ENCODE peak calls at places on chromosomes 13 and 19, in six cellular contexts. W is mammary epithelial cell, V is brain microvascular endothelial cell, R is BJ, U is AG04449, O is A549. Z is an unnamed sample.

GRCh38 chr19:44749318-44749717 is 810 bp downstream of the BCL3 start:
- DNase-seq in U (no peak), R (no peak), W (no peak), V (no peak), O (no peak), Z (no peak)

GRCh38 chr13:113926951-113927660 is 46.8 kb downstream of the C13orf46 start:
- DNase-seq in O (no peak), V (no peak), W (no peak), U (no peak), R (no peak), Z (no peak)

GRCh38 chr13:112069727-112070300 is 2.9 kb downstream of the SOX1 start:
- DNase-seq in V (no peak), O (no peak), W (no peak), R (no peak), U (no peak), Z (no peak)

GRCh38 chr13:23658929-23659541 is 88.8 kb downstream of the TNFRSF19 start:
- DNase-seq in V (no peak), U (no peak), O (no peak), W (no peak), R (no peak), Z (no peak)

GRCh38 chr19:49475995-49476880 is 2.2 kb downstream of the FLT3LG start:
- DNase-seq in W (no peak), R (no peak), U (no peak), O (peak; percentile 82), V (no peak), Z (peak; percentile 54)

GRCh38 chr19:41328818-41329220 is 18.8 kb downstream of the CCDC97 start:
- DNase-seq in W (no peak), R (no peak), U (no peak), O (no peak), V (no peak), Z (no peak)

GRCh38 chr19:35462476-35462953 is 14.5 kb downstream of the FFAR2 start:
- DNase-seq in R (no peak), O (no peak), W (no peak), V (no peak), U (no peak), Z (no peak)

GRCh38 chr19:32453736-32454135 is 48.2 kb downstream of the DPY19L3 start:
- DNase-seq in W (no peak), V (no peak), U (no peak), O (no peak), R (no peak), Z (no peak)

GRCh38 chr13:109131698-109132257 is 502.4 kb downstream of the MYO16 start:
- DNase-seq in U (no peak), O (no peak), R (no peak), V (peak; percentile 33), W (no peak), Z (no peak)

GRCh38 chr13:40537146-40537895 is 129.1 kb downstream of the FOXO1 start:
- DNase-seq in W (no peak), R (no peak), O (no peak), V (no peak), U (no peak), Z (no peak)

GRCh38 chr13:112619730-112620639 is 32.0 kb upstream of the TUBGCP3 start:
- DNase-seq in U (no peak), W (peak; percentile 21), O (no peak), V (no peak), R (no peak), Z (peak; percentile 58)

GRCh38 chr13:113728571-113729054 is 30.4 kb upstream of the TMEM255B start:
- DNase-seq in W (no peak), O (no peak), R (no peak), U (no peak), V (no peak), Z (no peak)

GRCh38 chr13:44368062-44368591 is 5.5 kb upstream of the SERP2 start:
- DNase-seq in R (peak; percentile 78), U (peak; percentile 26), O (no peak), W (no peak), V (no peak), Z (no peak)

GRCh38 chr13:77022341-77022740 is 4.6 kb downstream of the FBXL3 start:
- DNase-seq in V (peak; percentile 33), U (no peak), R (no peak), W (no peak), O (no peak), Z (peak; percentile 24)

GRCh38 chr13:50693755-50694154 is 149.7 kb downstream of the DLEU7 start:
- DNase-seq in U (peak; percentile 33), W (no peak), O (no peak), R (no peak), V (peak; percentile 46), Z (no peak)

GRCh38 chr19:15249912-15250634 is 17.8 kb upstream of the EPHX3 start:
- DNase-seq in W (peak; percentile 73), V (peak; percentile 91), U (peak; percentile 86), R (peak; percentile 74), O (no peak), Z (peak; percentile 72)

GRCh38 chr19:45601524-45602522 is at the start of gene GPR4:
- DNase-seq in V (no peak), W (no peak), O (no peak), U (no peak), R (no peak), Z (no peak)

GRCh38 chr13:96898855-96899254 is 95.4 kb downstream of the OXGR1 start:
- DNase-seq in R (no peak), V (no peak), O (no peak), U (no peak), W (no peak), Z (no peak)

GRCh38 chr19:19740755-19741154 is 7.8 kb upstream of the ZNF14 start:
- DNase-seq in O (no peak), U (no peak), W (no peak), V (no peak), R (no peak), Z (no peak)

GRCh38 chr19:38959618-38960017 is 15.9 kb downstream of the FBXO17 start:
- DNase-seq in W (no peak), R (no peak), U (no peak), V (no peak), O (no peak), Z (no peak)

GRCh38 chr13:111031531-111031961 is 83.6 kb upstream of the ARHGEF7 start:
- DNase-seq in W (peak; percentile 78), O (no peak), V (peak; percentile 84), R (peak; percentile 80), U (peak; percentile 51), Z (no peak)

DNA sequence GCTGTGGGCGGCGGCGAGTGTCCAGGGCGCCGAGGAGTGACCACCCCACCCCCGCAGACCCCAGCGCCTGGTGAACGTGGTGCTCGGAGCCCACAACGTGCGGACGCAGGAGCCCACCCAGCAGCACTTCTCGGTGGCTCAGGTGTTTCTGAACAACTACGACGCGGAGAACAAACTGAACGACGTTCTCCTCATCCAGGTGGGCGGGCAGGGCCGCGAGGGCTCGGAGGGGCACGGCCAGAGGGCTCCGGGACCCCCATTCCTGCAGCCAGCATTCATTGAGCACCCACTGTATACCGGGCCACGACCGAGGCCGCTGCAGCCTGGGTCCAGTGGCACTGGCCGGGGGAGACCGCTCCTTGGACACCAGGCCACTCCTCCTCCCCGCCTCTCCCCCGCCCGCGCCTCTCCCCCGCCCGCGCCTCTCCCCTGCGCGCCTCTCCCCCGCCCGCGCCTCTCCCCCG is 3.1 kb downstream of the PRTN3 start:
- DNase-seq in W (no peak), O (no peak), V (no peak), U (no peak), R (no peak), Z (no peak)
- H3K4me3 ChIP-seq in W (no peak overlapping the region), O (peak overlapping the region; percentile 47), V (no peak overlapping the region), U (no peak overlapping the region), R (peak overlapping the region; percentile 21), Z (no peak overlapping the region)

GRCh38 chr19:18234194-18234593 is 8.0 kb upstream of the PDE4C start:
- DNase-seq in R (no peak), O (no peak), W (no peak), U (no peak), V (no peak), Z (no peak)

GRCh38 chr19:18230941-18231734 is 4.9 kb upstream of the PDE4C start:
- DNase-seq in R (no peak), U (no peak), O (peak; percentile 68), W (no peak), V (peak; percentile 14), Z (no peak)

GRCh38 chr19:18233224-18233825 is 7.1 kb upstream of the PDE4C start:
- DNase-seq in U (no peak), W (peak; percentile 43), V (no peak), R (no peak), O (peak; percentile 69), Z (peak; percentile 63)

GRCh38 chr19:18231775-18232174 is 5.5 kb upstream of the PDE4C start:
- DNase-seq in O (no peak), U (no peak), V (no peak), W (no peak), R (no peak), Z (no peak)

GRCh38 chr19:18232540-18233223 is 6.4 kb upstream of the PDE4C start:
- DNase-seq in U (no peak), R (no peak), O (no peak), W (no peak), V (no peak), Z (peak; percentile 33)
- TF ChIP-seq CTCF in U (no peak), R (peak; percentile 11), O (no peak), W (no peak), V (peak; percentile 24), Z (no peak)

GRCh38 chr19:5478241-5478924 is 23.2 kb downstream of the ZNRF4 start:
- DNase-seq in R (no peak), O (no peak), V (no peak), W (no peak), U (no peak), Z (no peak)

GRCh38 chr19:5479958-5480357 is 24.7 kb downstream of the ZNRF4 start:
- DNase-seq in W (no peak), V (no peak), U (no peak), O (no peak), R (no peak), Z (no peak)

GRCh38 chr19:5480427-5480836 is 25.2 kb downstream of the ZNRF4 start:
- DNase-seq in R (no peak), V (no peak), U (no peak), O (peak; percentile 46), W (no peak), Z (peak; percentile 15)

GRCh38 chr19:5477451-5478215 is 22.4 kb downstream of the ZNRF4 start:
- DNase-seq in W (no peak), V (no peak), U (no peak), R (no peak), O (no peak), Z (no peak)

DNA sequence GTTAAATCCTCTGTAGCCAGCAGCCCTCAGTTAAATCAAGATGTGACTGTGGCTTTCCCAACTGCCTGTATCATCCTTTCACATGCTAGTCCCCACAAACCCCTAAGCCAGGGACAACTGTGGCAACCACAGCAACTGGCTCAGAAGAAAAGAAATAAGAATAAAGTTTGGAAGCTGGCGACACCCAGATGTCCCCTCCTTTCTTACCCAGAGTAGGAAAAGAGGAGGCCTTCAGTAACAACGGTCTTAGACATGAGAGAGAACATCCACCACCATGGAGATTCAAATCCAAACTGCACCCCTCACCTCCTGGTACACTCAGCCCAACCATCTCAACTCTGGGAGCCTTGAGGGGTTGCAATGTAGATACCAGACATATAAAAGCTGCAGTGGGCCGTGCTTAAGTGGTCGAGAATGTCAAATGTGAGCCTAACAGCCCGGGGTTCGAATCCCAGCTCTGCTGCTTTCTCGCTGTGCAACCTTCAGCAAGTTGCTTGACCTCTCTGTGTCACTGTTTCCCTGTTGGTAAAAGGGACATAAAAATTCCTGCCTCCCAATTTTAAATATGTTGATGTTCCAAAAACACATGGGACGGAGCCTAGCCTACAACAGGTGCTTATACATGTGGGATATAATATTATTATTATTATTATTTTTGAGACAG is 23.8 kb downstream of the ZNRF4 start:
- DNase-seq in R (no peak), W (no peak), V (no peak), O (no peak), U (no peak), Z (no peak)
- H3K4me3 ChIP-seq in R (no peak overlapping the region), W (no peak overlapping the region), V (no peak overlapping the region), O (no peak overlapping the region), U (no peak overlapping the region), Z (no peak overlapping the region)

GRCh38 chr13:98794498-98794897 is 42.0 kb upstream of the SLC15A1 start:
- DNase-seq in O (no peak), U (no peak), R (no peak), V (no peak), W (no peak), Z (no peak)
- TF ChIP-seq CTCF in O (no peak), U (no peak), R (no peak), V (peak; percentile 17), W (no peak), Z (no peak)